ENCODE peak calls at places on chromosomes 2 and 18, in nine cellular contexts. M is NAMALWA; H is COLO829; E is neuronal stem cell; Z is CD8-positive, alpha-beta memory T cell; L is T-helper 2 cell; Y is WTC11; T is prostate gland; S is HFF-Myc. I is an unnamed sample.

GRCh38 chr2:71675296-71675695 is 221.9 kb downstream of the DYSF start:
- DNase-seq in M (no peak), Y (no peak), T (peak), Z (no peak), L (no peak), E (no peak), H (no peak), S (no peak), I (no peak)

GRCh38 chr2:170922683-170923494 is 6.2 kb upstream of the GORASP2 start:
- DNase-seq in M (no peak), H (no peak), Y (no peak), E (no peak), T (peak), L (no peak), Z (no peak), S (no peak), I (no peak)

GRCh38 chr18:79200546-79201268 is 131.5 kb downstream of the ATP9B start:
- DNase-seq in S (no peak), Y (no peak), T (peak), E (peak), L (no peak), H (no peak), M (peak), Z (no peak), I (no peak)

GRCh38 chr2:196105956-196106355 is 37.3 kb upstream of the DNAH7 start:
- DNase-seq in M (peak), Z (no peak), L (no peak), T (no peak), Y (no peak), E (no peak), H (no peak), S (no peak), I (no peak)

GRCh38 chr2:11680181-11680900 is 10.3 kb upstream of the NTSR2 start:
- DNase-seq in S (no peak), H (no peak), M (no peak), Y (no peak), E (no peak), T (no peak), L (no peak), Z (no peak), I (no peak)

GRCh38 chr2:218020966-218021535 is 18.3 kb upstream of the TNS1 start:
- DNase-seq in S (no peak), H (no peak), E (no peak), L (no peak), Y (no peak), T (no peak), Z (no peak), M (no peak), I (no peak)

GRCh38 chr2:233449921-233450853 is 95.9 kb downstream of the DGKD start:
- DNase-seq in E (no peak), Z (no peak), L (no peak), Y (no peak), H (no peak), S (no peak), M (no peak), T (no peak), I (no peak)

GRCh38 chr2:54775710-54776109 is 52.2 kb downstream of the EML6 start:
- DNase-seq in L (no peak), E (no peak), M (no peak), S (no peak), H (no peak), T (no peak), Z (no peak), Y (no peak), I (no peak)

GRCh38 chr2:196823750-196824149 is 14.6 kb upstream of the C2orf66 start:
- DNase-seq in E (no peak), Y (no peak), M (no peak), S (no peak), Z (no peak), T (no peak), L (no peak), H (peak), I (no peak)

GRCh38 chr2:169221745-169222369 is 140.5 kb downstream of the LRP2 start:
- DNase-seq in M (peak), Z (no peak), E (no peak), H (peak), S (no peak), Y (no peak), T (no peak), L (no peak), I (no peak)

I was measured in CD4-positive, CD25-positive, alpha-beta regulatory T cell.